ENCODE peak calls at places on chromosome 3, in nine cellular contexts. E is fibroblast of pulmonary artery, K is HFF-Myc, N is AG04449, U is IMR-90, H is tibial nerve, X is thoracic aorta, V is foreskin fibroblast, A is Panc1. J is an unnamed sample.

GRCh38 chr3:147141516-147141915 is 264.8 kb downstream of the ZIC4 start:
- DNase-seq in V (no peak), X (no peak), E (no peak), N (no peak), U (no peak), A (no peak), K (no peak), H (no peak), J (no peak)

GRCh38 chr3:25678581-25678980 is 13.9 kb upstream of the TOP2B start:
- DNase-seq in X (no peak), K (no peak), U (no peak), H (no peak), V (no peak), E (no peak), A (no peak), N (no peak), J (no peak)

GRCh38 chr3:187970106-187970505 is 183.9 kb upstream of the LPP start:
- DNase-seq in X (no peak), V (no peak), E (no peak), K (no peak), N (no peak), A (no peak), H (no peak), U (no peak), J (no peak)

GRCh38 chr3:194255252-194256039 is 95.7 kb downstream of the CPN2 start:
- DNase-seq in A (no peak), V (no peak), E (peak), U (no peak), K (no peak), H (peak), X (no peak), N (no peak), J (peak)

GRCh38 chr3:152126260-152126659 is 142.5 kb upstream of the MBNL1 start:
- DNase-seq in U (peak), X (no peak), H (no peak), A (no peak), N (no peak), K (no peak), E (peak), V (peak), J (no peak)

GRCh38 chr3:39285333-39285732 is 5.5 kb upstream of the CX3CR1 start:
- DNase-seq in E (no peak), H (no peak), K (no peak), V (no peak), X (no peak), U (no peak), N (no peak), A (no peak), J (no peak)

GRCh38 chr3:22366781-22367180 is 615.8 kb upstream of the ZNF385D start:
- DNase-seq in V (peak), A (no peak), X (no peak), U (no peak), K (no peak), H (no peak), N (no peak), E (no peak), J (no peak)

GRCh38 chr3:14480207-14481017 is 59.7 kb downstream of the GRIP2 start:
- DNase-seq in A (no peak), V (peak), K (no peak), X (no peak), E (peak), N (no peak), U (peak), H (no peak), J (no peak)

GRCh38 chr3:171994646-171995441 is 44.5 kb upstream of the FNDC3B start:
- DNase-seq in N (peak), X (no peak), E (peak), H (no peak), U (peak), V (peak), A (no peak), K (peak), J (no peak)

GRCh38 chr3:183430325-183430957 is 2.0 kb upstream of the MCF2L2 start:
- DNase-seq in H (no peak), V (no peak), U (no peak), K (no peak), A (no peak), N (no peak), E (no peak), X (no peak), J (no peak)

GRCh38 chr3:37293646-37294045 is 119.3 kb upstream of the LRRFIP2 start:
- DNase-seq in X (no peak), K (no peak), A (no peak), U (no peak), H (no peak), V (no peak), N (no peak), E (no peak), J (no peak)

GRCh38 chr3:126747768-126748167 is 43.7 kb downstream of the CHCHD6 start:
- DNase-seq in N (no peak), K (no peak), U (no peak), V (no peak), X (no peak), A (no peak), E (no peak), H (no peak), J (no peak)

GRCh38 chr3:52141751-52142150 is 12.5 kb downstream of the POC1A start:
- DNase-seq in A (no peak), E (no peak), X (no peak), K (no peak), V (no peak), H (no peak), U (no peak), N (no peak), J (no peak)

GRCh38 chr3:37995652-37996641 is 5.4 kb downstream of the VILL start:
- DNase-seq in E (no peak), U (no peak), K (no peak), N (no peak), V (peak), H (no peak), A (no peak), X (no peak), J (no peak)

GRCh38 chr3:9881440-9881839 is 1.4 kb upstream of the CIDEC start:
- DNase-seq in A (no peak), H (no peak), U (no peak), X (no peak), K (no peak), E (no peak), V (no peak), N (no peak), J (no peak)

GRCh38 chr3:78751266-78751665 is 1016.5 kb downstream of the ROBO1 start:
- DNase-seq in K (no peak), V (peak), X (no peak), U (peak), H (no peak), E (no peak), A (no peak), N (no peak), J (no peak)

GRCh38 chr3:49903451-49904424 is at the start of gene MST1R:
- DNase-seq in V (peak), U (no peak), K (no peak), X (no peak), H (peak), E (peak), N (no peak), A (no peak), J (peak)

GRCh38 chr3:35862057-35862456 is 222.7 kb downstream of the ARPP21 start:
- DNase-seq in H (no peak), V (no peak), E (no peak), N (no peak), U (no peak), X (no peak), A (no peak), K (no peak), J (no peak)

GRCh38 chr3:14410501-14411165 is 8.2 kb downstream of the SLC6A6 start:
- DNase-seq in H (no peak), A (peak), K (no peak), N (peak), V (peak), U (peak), E (peak), X (no peak), J (no peak)

GRCh38 chr3:137692803-137693431 is 71.2 kb upstream of the SOX14 start:
- DNase-seq in E (no peak), K (no peak), H (no peak), U (no peak), N (no peak), V (no peak), X (no peak), A (no peak), J (peak)

GRCh38 chr3:72977463-72977862 is 19.1 kb upstream of the PPP4R2 start:
- DNase-seq in V (no peak), X (no peak), U (no peak), K (no peak), A (no peak), E (no peak), H (no peak), N (no peak), J (no peak)

GRCh38 chr3:11080492-11080891 is 73.8 kb upstream of the HRH1 start:
- DNase-seq in V (no peak), E (no peak), N (no peak), X (no peak), H (no peak), A (no peak), K (no peak), U (no peak), J (no peak)

GRCh38 chr3:134562055-134562454 is 76.2 kb downstream of the CEP63 start:
- DNase-seq in H (no peak), E (no peak), U (no peak), K (no peak), X (no peak), V (no peak), A (no peak), N (no peak), J (no peak)

GRCh38 chr3:66196633-66197032 is 24.2 kb upstream of the SLC25A26 start:
- DNase-seq in U (peak), X (no peak), A (no peak), H (no peak), E (no peak), V (peak), N (no peak), K (no peak), J (no peak)

GRCh38 chr3:197427013-197427412 is 128.6 kb upstream of the DLG1 start:
- DNase-seq in A (no peak), K (no peak), U (no peak), V (peak), H (no peak), E (no peak), N (no peak), X (no peak), J (no peak)

GRCh38 chr3:139988472-139988871 is 53.5 kb downstream of the CLSTN2 start:
- DNase-seq in X (no peak), E (no peak), K (no peak), N (no peak), A (no peak), U (no peak), H (no peak), V (no peak), J (no peak)

GRCh38 chr3:41267975-41268640 is 68.8 kb downstream of the CTNNB1 start:
- DNase-seq in E (peak), X (no peak), A (peak), H (no peak), K (peak), V (peak), U (peak), N (peak), J (no peak)

GRCh38 chr3:96449803-96450202 is 364.6 kb upstream of the EPHA6 start:
- DNase-seq in U (no peak), A (no peak), K (no peak), V (no peak), X (no peak), H (no peak), N (no peak), E (no peak), J (no peak)

GRCh38 chr3:64642327-64643151 is 45.3 kb downstream of the ADAMTS9 start:
- DNase-seq in N (no peak), H (no peak), A (no peak), K (no peak), V (peak), E (no peak), U (no peak), X (no peak), J (no peak)

GRCh38 chr3:111810909-111811308 is 48.2 kb upstream of the PHLDB2 start:
- DNase-seq in U (peak), A (no peak), E (peak), X (no peak), H (no peak), K (peak), V (peak), N (peak), J (no peak)

GRCh38 chr3:188385295-188385694 is 231.3 kb downstream of the LPP start:
- DNase-seq in V (peak), H (no peak), K (no peak), X (no peak), N (no peak), E (no peak), A (no peak), U (no peak), J (no peak)

GRCh38 chr3:176867681-176868663 is 329.3 kb downstream of the TBL1XR1 start:
- DNase-seq in K (no peak), U (no peak), N (no peak), E (no peak), A (no peak), X (no peak), H (no peak), V (no peak), J (no peak)

GRCh38 chr3:46946856-46947544 is 29.5 kb downstream of the CCDC12 start:
- DNase-seq in N (no peak), K (no peak), U (peak), A (no peak), V (no peak), H (no peak), X (no peak), E (peak), J (no peak)

GRCh38 chr3:44359146-44359751 is 20.7 kb downstream of the TCAIM start:
- DNase-seq in U (no peak), H (no peak), A (no peak), V (peak), E (no peak), X (no peak), K (no peak), N (no peak), J (no peak)

DNA sequence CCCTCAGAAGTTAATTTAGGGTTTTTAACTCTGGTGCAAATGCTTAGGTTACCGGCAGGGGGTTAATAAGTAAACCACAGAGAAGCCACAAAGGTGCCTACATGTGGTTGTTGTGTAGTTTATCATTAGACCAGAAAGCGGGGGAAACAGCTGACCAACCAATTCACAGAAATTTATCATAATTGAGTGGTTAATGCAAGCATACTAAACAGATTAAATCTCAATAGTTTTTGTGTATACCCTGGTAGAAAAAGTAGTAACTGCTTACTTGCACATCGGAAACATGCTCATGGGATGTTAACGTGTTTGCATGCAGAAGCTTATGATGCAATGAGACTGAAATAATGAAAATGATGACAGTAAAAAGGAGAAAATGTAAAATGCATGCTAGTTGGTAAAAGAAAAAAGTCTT is 316.0 kb downstream of the PTPRG start:
- DNase-seq in V (peak), K (no peak), U (no peak), X (no peak), A (no peak), E (peak), N (no peak), H (no peak), J (no peak)
- H3K4me3 ChIP-seq in V (no peak), K (no peak), U (no peak), X (no peak), A (no peak), E (no peak), N (no peak), H (no peak), J (no peak)

GRCh38 chr3:159675285-159675684 is 313.4 kb upstream of the IL12A start:
- DNase-seq in V (no peak), H (no peak), K (no peak), N (no peak), X (no peak), U (no peak), A (no peak), E (no peak), J (no peak)

GRCh38 chr3:159669024-159669476 is 319.6 kb upstream of the IL12A start:
- DNase-seq in X (no peak), A (no peak), H (no peak), N (no peak), E (peak), U (peak), K (no peak), V (peak), J (no peak)

GRCh38 chr3:159669753-159670152 is 318.9 kb upstream of the IL12A start:
- DNase-seq in K (no peak), H (no peak), A (no peak), U (peak), N (no peak), E (peak), V (peak), X (no peak), J (no peak)

GRCh38 chr3:159674583-159674982 is 314.1 kb upstream of the IL12A start:
- DNase-seq in X (no peak), A (no peak), U (no peak), K (no peak), E (no peak), V (no peak), H (no peak), N (no peak), J (no peak)

GRCh38 chr3:159672728-159673471 is 315.7 kb upstream of the IL12A start:
- DNase-seq in X (no peak), V (peak), K (no peak), A (no peak), U (no peak), E (no peak), H (no peak), N (no peak), J (no peak)
- TF ChIP-seq CTCF in X (no peak), V (no peak), K (no peak), A (no peak), U (no peak), E (no peak), H (no peak), N (no peak), J (peak)

GRCh38 chr3:156291269-156292123 is 171.1 kb downstream of the KCNAB1 start:
- DNase-seq in E (no peak), V (peak), U (peak), H (no peak), X (no peak), A (no peak), K (no peak), N (no peak), J (no peak)
- H3K4me3 ChIP-seq in E (peak), V (peak), U (peak), H (peak), X (peak), A (no peak), K (peak), N (peak), J (no peak)

DNA sequence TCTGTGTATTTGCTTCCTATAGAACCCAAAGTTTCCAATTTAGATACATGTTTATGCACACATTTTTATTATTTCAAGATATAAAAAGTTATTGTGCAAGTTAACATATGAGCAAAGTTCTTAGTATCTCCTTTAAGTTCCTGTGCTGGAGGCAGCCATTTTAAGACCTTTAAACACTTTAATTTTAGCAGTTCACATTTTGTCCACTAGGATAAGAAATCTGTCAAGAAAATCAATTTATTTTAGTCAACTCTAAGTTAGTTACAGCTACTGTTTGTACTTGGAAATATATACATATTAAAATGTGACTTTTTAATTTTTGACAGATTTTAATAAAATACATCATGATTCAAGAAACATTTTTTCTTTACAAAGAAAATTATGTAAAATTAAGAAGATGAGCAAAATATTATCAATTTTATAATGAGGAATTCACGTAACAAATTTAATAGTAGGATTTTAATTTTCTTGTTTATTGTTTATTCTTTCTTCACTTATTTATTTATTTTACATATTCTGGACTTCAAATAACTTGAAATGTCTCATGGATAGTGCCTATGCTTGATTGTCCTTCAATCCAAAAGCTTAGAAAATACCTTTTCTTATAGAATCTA is 402.6 kb upstream of the GBE1 start:
- DNase-seq in A (no peak), X (no peak), U (peak), N (no peak), E (peak), H (no peak), K (no peak), V (peak), J (peak)
- TF ChIP-seq CTCF in A (no peak), X (no peak), U (peak), N (no peak), E (peak), H (no peak), K (no peak), V (peak), J (no peak)

DNA sequence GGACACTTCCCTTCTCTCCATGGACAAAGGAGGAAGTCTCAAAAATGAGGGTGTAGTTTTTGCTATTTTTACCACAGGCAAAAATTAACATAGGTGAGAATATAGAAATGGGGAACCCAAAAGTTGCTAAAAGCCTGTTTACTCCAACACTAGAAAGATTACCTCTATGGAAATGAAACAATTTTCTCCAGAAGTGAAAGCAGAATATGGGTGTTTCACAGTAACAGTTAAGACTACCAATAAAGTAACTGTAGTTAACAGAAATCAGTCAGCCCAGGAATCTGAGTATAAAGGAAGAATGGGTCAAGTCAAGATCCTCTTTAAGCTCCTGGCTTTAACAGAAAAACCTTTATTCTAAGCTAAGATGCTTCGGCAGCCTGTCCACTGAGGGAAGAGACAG is 9.3 kb downstream of the TRA2B start:
- DNase-seq in A (no peak), H (no peak), U (no peak), K (no peak), V (no peak), E (no peak), X (no peak), N (no peak), J (no peak)
- H3K4me3 ChIP-seq in A (no peak), H (no peak), U (no peak), K (peak), V (peak), E (peak), X (peak), N (no peak), J (no peak)

GRCh38 chr3:128014548-128014947 is 37.7 kb upstream of the SEC61A1 start:
- DNase-seq in E (no peak), U (no peak), H (no peak), A (no peak), K (no peak), V (no peak), X (no peak), N (no peak), J (no peak)

GRCh38 chr3:128006471-128007424 is 45.5 kb upstream of the SEC61A1 start:
- DNase-seq in N (no peak), K (no peak), E (no peak), H (no peak), X (no peak), U (no peak), V (no peak), A (no peak), J (no peak)

GRCh38 chr3:128006061-128006470 is 46.2 kb upstream of the SEC61A1 start:
- DNase-seq in U (no peak), V (no peak), N (no peak), X (no peak), H (no peak), A (no peak), K (no peak), E (no peak), J (no peak)

GRCh38 chr3:128012050-128012449 is 40.2 kb upstream of the SEC61A1 start:
- DNase-seq in U (no peak), E (peak), K (no peak), X (no peak), A (no peak), V (no peak), N (no peak), H (no peak), J (peak)

GRCh38 chr3:128011140-128011539 is 41.1 kb upstream of the SEC61A1 start:
- DNase-seq in X (no peak), K (no peak), A (no peak), H (no peak), N (no peak), E (peak), V (peak), U (peak), J (no peak)
- TF ChIP-seq CTCF in X (no peak), K (peak), A (peak), H (no peak), N (peak), E (peak), V (no peak), U (peak), J (peak)